ENCODE peak calls at places on chromosomes 6 and 20, in nine cellular contexts. K, Z, S, B, Y, F, C, N and J are unnamed samples.

GRCh38 chr20:51327251-51327841 is 215.2 kb downstream of the NFATC2 start:
- DNase-seq in N (no peak), K (no peak), Z (no peak), F (no peak), Y (no peak), C (no peak), S (no peak), B (no peak), J (no peak)

GRCh38 chr20:53736757-53737403 is 143.2 kb upstream of the ZNF217 start:
- DNase-seq in Z (no peak), B (no peak), S (no peak), C (no peak), K (no peak), F (no peak), N (no peak), Y (no peak), J (no peak)

GRCh38 chr6:151437401-151437800 is 14.5 kb downstream of the RMND1 start:
- DNase-seq in B (no peak), S (no peak), N (no peak), F (no peak), Z (no peak), Y (no peak), C (no peak), K (no peak), J (no peak)

GRCh38 chr20:54208492-54209044 is 681 bp downstream of the PFDN4 start:
- DNase-seq in C (no peak), F (no peak), Y (no peak), B (no peak), N (no peak), S (no peak), Z (no peak), K (no peak), J (no peak)

GRCh38 chr6:138945354-138945753 is 42.7 kb downstream of the REPS1 start:
- DNase-seq in K (no peak), N (no peak), Z (no peak), Y (peak), B (no peak), F (no peak), S (no peak), C (no peak), J (no peak)

GRCh38 chr20:10707791-10708190 is 34.0 kb upstream of the JAG1 start:
- DNase-seq in C (no peak), F (no peak), N (no peak), Y (no peak), Z (no peak), K (no peak), S (no peak), B (no peak), J (no peak)

GRCh38 chr6:127566671-127567070 is 10.3 kb upstream of the C6orf58 start:
- DNase-seq in F (no peak), S (no peak), Z (no peak), B (no peak), N (no peak), C (no peak), Y (no peak), K (no peak), J (no peak)

GRCh38 chr20:51014797-51015722 is 7.8 kb downstream of the KCNG1 start:
- DNase-seq in Z (no peak), K (no peak), N (no peak), B (peak), S (no peak), Y (peak), F (no peak), C (no peak), J (no peak)

GRCh38 chr6:148509152-148509571 is 166.5 kb downstream of the SASH1 start:
- DNase-seq in F (no peak), K (no peak), S (no peak), C (no peak), Y (no peak), N (no peak), B (no peak), Z (no peak), J (no peak)

GRCh38 chr6:24719125-24719931 is at the start of gene C6orf62:
- DNase-seq in B (peak), C (no peak), N (peak), S (peak), Z (peak), K (peak), F (no peak), Y (peak), J (peak)

GRCh38 chr6:143575440-143575839 is 63.9 kb upstream of the FUCA2 start:
- DNase-seq in K (peak), C (no peak), B (no peak), Z (peak), N (peak), F (peak), S (no peak), Y (peak), J (no peak)

GRCh38 chr6:55276745-55277627 is 50.3 kb upstream of the GFRAL start:
- DNase-seq in C (no peak), F (no peak), B (no peak), Z (peak), Y (peak), N (no peak), K (no peak), S (no peak), J (no peak)

GRCh38 chr6:156686429-156686939 is 90.7 kb upstream of the ARID1B start:
- DNase-seq in N (peak), K (no peak), S (peak), F (peak), Z (no peak), B (no peak), C (no peak), Y (peak), J (no peak)

GRCh38 chr6:168599118-168599494 is 158.1 kb downstream of the SMOC2 start:
- DNase-seq in S (no peak), K (no peak), Z (no peak), F (no peak), C (no peak), B (no peak), N (no peak), Y (no peak), J (no peak)

GRCh38 chr6:92810913-92811312 is 608.4 kb downstream of the EPHA7 start:
- DNase-seq in Z (peak), F (no peak), C (no peak), K (no peak), S (no peak), B (peak), N (no peak), Y (peak), J (no peak)

GRCh38 chr6:119526609-119527605 is 177.3 kb upstream of the MAN1A1 start:
- DNase-seq in Z (no peak), K (no peak), C (no peak), S (no peak), B (no peak), F (no peak), N (no peak), Y (no peak), J (no peak)

GRCh38 chr20:62953839-62954703 is 1.6 kb downstream of the SLC17A9 start:
- DNase-seq in B (peak), N (peak), C (no peak), K (peak), Y (peak), S (peak), F (peak), Z (peak), J (peak)